ENCODE peak calls at places on chromosomes 7 and 10, in five cellular contexts. Y, R, D, E and P are unnamed samples.

GRCh38 chr7:98054585-98054984 is 52.1 kb upstream of the LMTK2 start:
- DNase-seq in Y (no peak), R (no peak), D (no peak), E (no peak), P (no peak)

GRCh38 chr10:47024399-47025252 is 113.4 kb downstream of the PTPN20 start:
- DNase-seq in Y (peak), R (peak), D (peak), E (peak), P (peak)

GRCh38 chr7:124764071-124764846 is 1.3 kb downstream of the GPR37 start:
- DNase-seq in Y (peak), R (no peak), D (no peak), E (no peak), P (no peak)

GRCh38 chr10:5752301-5752871 is 60.8 kb downstream of the GDI2 start:
- DNase-seq in Y (no peak), R (no peak), D (no peak), E (no peak), P (no peak)

GRCh38 chr10:100875484-100876166 is 37.1 kb upstream of the SLF2 start:
- DNase-seq in Y (no peak), R (no peak), D (no peak), E (no peak), P (peak)

GRCh38 chr7:39951156-39951942 is 1.3 kb downstream of the CDK13 start:
- DNase-seq in Y (peak), R (no peak), D (peak), E (peak), P (peak)

GRCh38 chr7:111561659-111561908 is 708 bp downstream of the IMMP2L start:
- DNase-seq in Y (no peak), R (no peak), D (peak), E (peak), P (no peak)

GRCh38 chr10:3401491-3401938 is 228.9 kb upstream of the PITRM1 start:
- DNase-seq in Y (no peak), R (no peak), D (no peak), E (no peak), P (no peak)

GRCh38 chr10:23412223-23412622 is 26.7 kb upstream of the OTUD1 start:
- DNase-seq in Y (no peak), R (no peak), D (no peak), E (no peak), P (no peak)

GRCh38 chr10:21173964-21174669 is 277.0 kb upstream of the NEBL start:
- DNase-seq in Y (peak), R (no peak), D (peak), E (peak), P (no peak)

GRCh38 chr10:110495731-110496552 is 1.8 kb upstream of the DUSP5 start:
- DNase-seq in Y (peak), R (no peak), D (peak), E (peak), P (no peak)

GRCh38 chr10:69180525-69181204 is 631 bp downstream of the SUPV3L1 start:
- DNase-seq in Y (peak), R (no peak), D (peak), E (no peak), P (no peak)

GRCh38 chr7:140656548-140657515 is 15.9 kb upstream of the ADCK2 start:
- DNase-seq in Y (no peak), R (no peak), D (no peak), E (no peak), P (peak)

GRCh38 chr7:142420554-142421362 is 162.9 kb upstream of the PRSS58 start:
- DNase-seq in Y (peak), R (no peak), D (no peak), E (no peak), P (peak)

GRCh38 chr10:1394155-1394912 is 338.1 kb downstream of the WDR37 start:
- DNase-seq in Y (no peak), R (no peak), D (no peak), E (no peak), P (no peak)

GRCh38 chr7:132655071-132655761 is 78.9 kb upstream of the PLXNA4 start:
- DNase-seq in Y (peak), R (no peak), D (no peak), E (peak), P (no peak)

GRCh38 chr10:114859227-114859626 is 37.6 kb downstream of the FHIP2A start:
- DNase-seq in Y (peak), R (no peak), D (no peak), E (no peak), P (no peak)

GRCh38 chr10:124909563-124909962 is 32.4 kb upstream of the ZRANB1 start:
- DNase-seq in Y (no peak), R (no peak), D (no peak), E (no peak), P (peak)

GRCh38 chr7:40231796-40232195 is 97.0 kb downstream of the SUGCT start:
- DNase-seq in Y (no peak), R (no peak), D (no peak), E (no peak), P (no peak)

GRCh38 chr7:151008511-151009323 is 15.6 kb downstream of the ATG9B start:
- DNase-seq in Y (peak), R (peak), D (peak), E (peak), P (peak)

GRCh38 chr7:122268101-122268500 is 36.4 kb downstream of the FEZF1 start:
- DNase-seq in Y (no peak), R (no peak), D (no peak), E (no peak), P (no peak)

GRCh38 chr7:121133444-121133843 is 144.9 kb downstream of the CPED1 start:
- DNase-seq in Y (no peak), R (no peak), D (no peak), E (no peak), P (no peak)

GRCh38 chr7:5206686-5207085 is 16.7 kb downstream of the WIPI2 start:
- DNase-seq in Y (no peak), R (no peak), D (no peak), E (no peak), P (no peak)

GRCh38 chr10:74882427-74882826 is 56.0 kb downstream of the KAT6B start:
- DNase-seq in Y (no peak), R (no peak), D (no peak), E (no peak), P (peak)

GRCh38 chr7:44380831-44381493 is 55.6 kb upstream of the CAMK2B start:
- DNase-seq in Y (no peak), R (no peak), D (no peak), E (peak), P (no peak)

GRCh38 chr7:153385502-153385901 is 626.0 kb downstream of the ACTR3B start:
- DNase-seq in Y (no peak), R (no peak), D (no peak), E (no peak), P (no peak)

GRCh38 chr10:71489077-71489476 is 92.4 kb downstream of the CDH23 start:
- DNase-seq in Y (no peak), R (no peak), D (no peak), E (no peak), P (no peak)
- H3K27ac ChIP-seq in Y (no peak), R (no peak), D (no peak), E (no peak), P (no peak)

DNA sequence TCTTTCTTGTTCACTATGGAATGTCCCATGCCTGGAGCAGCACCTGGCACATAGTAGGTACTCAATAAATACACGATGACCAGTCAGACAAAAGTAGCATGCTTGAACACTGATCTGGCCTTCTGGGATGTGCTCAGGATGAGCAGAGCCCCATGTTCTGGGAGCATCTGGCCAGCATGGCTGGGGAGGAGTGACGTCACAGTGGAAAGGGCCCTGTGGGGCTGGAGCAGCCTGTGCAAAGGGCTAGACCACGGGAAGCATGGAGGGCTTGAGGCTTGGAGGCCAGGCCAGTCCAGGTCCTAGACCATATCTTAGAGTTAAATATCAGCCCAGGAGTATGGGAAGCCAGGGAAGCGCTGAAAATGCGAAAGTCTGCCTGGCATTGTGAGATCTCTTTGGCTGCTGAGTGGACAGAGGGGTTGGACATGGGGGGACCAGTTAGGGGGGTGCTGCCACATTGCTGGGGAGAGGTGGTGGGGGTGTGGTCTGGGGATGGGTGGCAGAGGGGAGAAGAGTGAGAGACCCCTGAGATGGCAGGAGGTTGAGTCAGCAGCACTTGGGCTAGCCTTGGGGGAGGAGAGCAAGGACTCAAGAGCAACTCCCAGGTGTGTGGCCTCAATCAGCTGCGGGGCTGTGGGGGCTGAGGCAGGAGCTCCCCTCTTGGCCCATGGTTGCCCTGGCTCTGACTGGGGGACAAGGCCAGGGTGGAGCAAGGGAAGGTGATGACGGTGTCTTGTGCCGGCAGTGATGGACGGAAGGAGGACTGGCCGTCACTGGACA is 34.9 kb downstream of the ZCCHC24 start:
- DNase-seq in Y (no peak), R (no peak), D (no peak), E (no peak), P (no peak)
- TF ChIP-seq CREB1 in Y (no peak), R (no peak), D (no peak), E (no peak), P (peak)

DNA sequence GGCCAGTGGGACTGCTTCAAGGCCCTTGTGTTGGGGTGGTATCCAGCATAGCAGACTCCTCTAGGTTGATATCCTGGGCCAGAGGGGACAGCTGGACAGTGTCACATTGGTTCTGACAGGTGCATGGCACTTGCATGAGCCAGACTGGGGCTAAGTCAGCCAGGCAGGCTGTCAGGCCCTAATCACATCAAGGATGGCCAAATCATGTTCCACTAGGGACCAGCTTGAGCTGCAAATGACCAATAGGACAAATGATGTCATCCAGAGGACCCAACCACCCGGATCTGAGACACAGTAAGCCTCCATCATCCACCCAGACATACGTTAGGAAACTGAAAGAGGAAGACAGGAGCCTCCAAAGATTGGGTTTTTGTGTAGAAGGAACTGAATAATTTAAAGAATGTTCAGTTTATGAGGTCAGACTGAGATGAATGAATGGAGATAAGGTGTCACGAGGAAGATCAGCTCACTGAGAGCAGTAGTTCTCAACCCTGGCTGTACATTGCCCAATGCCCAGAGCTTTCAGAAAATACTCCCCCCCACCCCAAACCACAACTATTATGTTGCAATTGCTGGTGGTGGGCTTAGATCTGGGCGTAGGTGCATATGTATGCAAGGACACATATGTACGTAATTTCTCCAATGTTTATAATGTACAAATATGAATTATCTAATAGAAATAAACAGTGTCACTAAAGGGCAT is 75.2 kb upstream of the INHBA start:
- DNase-seq in Y (no peak), R (no peak), D (no peak), E (no peak), P (no peak)
- H3K27ac ChIP-seq in Y (no peak), R (no peak), D (no peak), E (no peak), P (no peak)

DNA sequence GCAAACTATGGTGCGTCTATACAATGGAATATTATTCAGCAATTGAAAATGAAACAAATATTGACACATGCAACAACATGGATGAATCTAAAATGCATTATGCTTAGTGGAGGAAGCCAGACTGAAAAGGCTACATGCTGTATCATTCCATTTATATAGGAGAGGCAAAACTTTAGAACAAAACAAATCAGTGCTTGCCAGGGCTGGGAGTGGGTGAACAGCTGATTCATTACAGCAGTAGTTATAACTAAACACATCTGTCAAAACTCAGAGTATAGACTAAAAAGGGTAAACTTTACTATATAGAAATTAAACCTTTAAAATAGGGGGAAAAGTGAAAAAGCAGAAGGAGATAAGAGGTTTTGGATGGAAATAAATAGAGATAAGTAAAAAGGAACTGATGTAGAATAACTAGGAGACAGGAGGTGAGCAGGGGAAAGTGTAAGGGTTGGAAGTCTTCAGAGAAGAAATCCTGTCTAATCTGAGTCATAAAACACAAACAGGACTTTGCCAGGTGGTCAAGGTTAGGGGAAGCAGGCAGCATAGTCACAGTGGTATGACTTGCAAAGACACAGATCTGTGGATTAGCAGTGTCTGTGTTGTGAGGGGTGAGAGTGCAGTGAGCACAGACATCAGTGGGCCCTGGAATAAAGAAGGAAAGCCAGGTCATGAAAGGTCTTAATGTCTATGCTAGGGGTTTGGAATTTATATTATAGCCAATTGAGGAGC is 349.8 kb downstream of the PHTF2 start:
- DNase-seq in Y (no peak), R (no peak), D (no peak), E (no peak), P (peak)
- TF ChIP-seq CREB1 in Y (no peak), R (no peak), D (no peak), E (no peak), P (no peak)

DNA sequence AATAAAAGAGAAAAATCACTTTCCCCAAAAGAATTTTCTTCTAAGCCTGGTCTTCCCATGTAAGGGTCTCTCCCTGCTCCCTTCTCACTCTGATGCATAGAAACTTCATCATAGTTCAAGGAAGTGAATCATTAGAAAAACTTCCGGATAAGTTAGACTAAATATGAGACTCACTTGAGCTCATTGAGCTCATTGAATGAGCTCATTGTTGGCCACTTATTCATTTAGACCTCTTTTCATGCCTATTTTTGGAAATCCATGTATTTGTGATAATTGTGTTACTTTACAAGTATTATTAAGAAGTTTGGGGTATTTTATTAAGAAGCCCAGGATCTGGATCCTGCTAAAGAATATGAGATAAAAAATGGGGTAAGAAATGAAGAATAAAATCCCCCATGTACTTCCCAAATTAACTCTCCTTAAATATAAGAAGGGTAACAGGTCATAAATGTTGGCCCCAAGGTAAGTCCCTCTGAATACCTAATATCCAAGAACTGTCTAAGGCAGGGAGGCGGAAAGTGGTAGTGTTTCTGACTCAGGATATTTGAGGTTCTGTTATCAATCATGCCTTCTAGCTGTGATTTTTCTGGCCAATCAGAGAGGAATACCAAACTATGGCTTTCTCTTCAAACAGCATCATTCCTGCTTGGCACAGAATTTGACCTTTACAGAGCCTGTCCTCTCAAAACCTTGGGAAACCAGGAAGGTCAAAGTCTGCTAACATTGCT is 236.5 kb upstream of the PTN start:
- DNase-seq in Y (no peak), R (no peak), D (no peak), E (no peak), P (no peak)
- H3K27ac ChIP-seq in Y (no peak), R (no peak), D (no peak), E (no peak), P (no peak)

DNA sequence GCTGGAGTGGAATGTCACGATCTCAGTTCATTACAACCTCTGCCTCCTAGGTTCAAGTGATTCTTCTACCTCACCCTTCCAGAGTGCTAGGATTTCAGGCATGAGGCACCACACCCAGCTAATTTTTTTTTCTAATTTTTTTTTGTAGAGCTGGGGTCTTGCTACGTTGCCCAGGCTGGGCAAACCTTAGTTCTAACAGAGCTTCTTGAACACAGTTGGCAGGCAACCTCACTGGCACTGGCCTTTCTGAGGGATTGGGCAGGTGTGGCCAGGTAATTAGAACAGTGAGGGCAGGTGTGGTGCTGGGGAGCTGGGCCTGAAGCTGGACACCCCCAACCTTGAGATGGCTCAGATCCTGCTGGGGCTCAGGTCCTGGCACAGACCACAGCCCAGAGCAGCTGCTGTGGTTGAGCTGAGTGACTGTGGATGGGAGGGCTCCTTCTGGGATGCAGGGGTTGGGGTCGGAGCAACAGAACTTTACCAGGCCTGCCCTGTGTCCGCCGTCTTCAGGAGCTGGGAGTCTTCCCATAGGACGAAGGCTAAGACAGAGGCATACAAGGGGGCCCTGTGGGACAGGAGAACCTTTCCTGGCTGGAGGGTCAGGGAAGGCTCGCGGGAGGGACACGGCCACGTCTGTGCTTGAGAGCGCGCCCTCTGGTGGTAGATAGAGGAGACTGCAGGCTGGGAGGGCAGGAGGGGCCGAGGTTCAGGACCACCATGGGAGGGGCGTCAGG is 48.2 kb downstream of the COL26A1 start:
- DNase-seq in Y (no peak), R (no peak), D (peak), E (peak), P (peak)
- TF ChIP-seq CREB1 in Y (peak), R (no peak), D (no peak), E (peak), P (no peak)

DNA sequence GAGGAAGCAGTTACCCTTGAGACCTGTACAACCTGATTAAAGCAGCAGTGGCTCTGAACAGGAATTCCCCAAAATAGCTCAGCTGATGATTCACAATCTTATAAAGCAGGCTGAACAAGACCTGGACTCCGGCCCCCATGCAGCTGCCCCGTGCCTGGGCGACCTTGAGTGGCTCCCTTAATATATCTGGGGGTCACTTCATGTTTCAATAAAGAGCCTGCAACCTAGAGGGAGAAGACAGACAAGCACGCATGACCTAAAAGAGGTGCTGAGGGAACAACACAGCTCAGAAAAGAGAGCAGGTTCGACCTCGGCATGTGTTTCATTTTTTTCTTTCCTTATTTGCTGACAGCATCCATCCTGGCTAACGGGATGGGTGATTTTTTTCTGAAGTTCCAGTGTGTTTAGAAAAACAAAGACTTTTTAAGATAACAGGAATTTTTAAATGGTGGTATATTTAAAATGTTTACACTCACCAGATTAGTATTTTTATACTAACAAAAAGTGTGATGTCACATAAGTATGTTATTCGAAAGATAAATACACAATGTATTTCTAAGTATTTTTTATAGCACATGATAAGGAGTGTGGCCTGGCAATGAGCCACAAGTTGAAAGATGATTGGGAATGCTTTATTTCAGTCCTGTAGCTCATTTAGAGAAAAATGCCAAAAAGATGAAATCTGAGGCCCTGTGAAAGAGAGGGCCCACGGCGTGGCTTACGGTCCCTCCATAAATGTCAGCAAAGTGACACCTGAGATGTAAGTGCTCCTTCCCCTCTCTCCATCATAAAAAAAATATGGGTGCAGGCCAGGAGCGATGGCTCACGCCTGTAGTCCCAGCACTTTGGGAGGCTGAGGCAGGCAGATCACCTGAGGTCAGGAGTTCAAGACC is 161.3 kb downstream of the SLIT1 start:
- DNase-seq in Y (no peak), R (peak), D (no peak), E (no peak), P (no peak)
- H3K27ac ChIP-seq in Y (no peak), R (peak), D (no peak), E (no peak), P (no peak)